ENCODE peak calls at places on chromosomes 1 and 21, in five cellular contexts. L is fibroblast of pulmonary artery, S is pancreas, K is IMR-90, B is AG04450. O is an unnamed sample.

GRCh38 chr1:167964646-167965045 is 27.8 kb upstream of the MPC2 start:
- DNase-seq in L (peak; percentile 26), S (no peak), K (no peak), B (no peak), O (no peak)

GRCh38 chr1:206556748-206557635 is 49.7 kb downstream of the RASSF5 start:
- DNase-seq in L (peak; percentile 31), S (peak; percentile 84), K (peak; percentile 38), B (no peak), O (no peak)

GRCh38 chr1:215606564-215607168 is 39.6 kb downstream of the KCTD3 start:
- DNase-seq in L (peak; percentile 42), S (no peak), K (peak; percentile 42), B (no peak), O (peak; percentile 47)

GRCh38 chr1:56411484-56412180 is 167.7 kb downstream of the PLPP3 start:
- DNase-seq in L (peak; percentile 62), S (no peak), K (no peak), B (no peak), O (peak; percentile 21)

GRCh38 chr1:93015590-93015989 is 54.3 kb upstream of the DIPK1A start:
- DNase-seq in L (peak; percentile 43), S (no peak), K (peak; percentile 54), B (no peak), O (peak; percentile 65)

GRCh38 chr1:228092342-228093049 is 10.0 kb downstream of the ARF1 start:
- DNase-seq in L (no peak), S (peak; percentile 41), K (no peak), B (no peak), O (no peak)

GRCh38 chr1:166489670-166490436 is 323.1 kb upstream of the FAM78B start:
- DNase-seq in L (no peak), S (no peak), K (no peak), B (no peak), O (peak; percentile 58)

GRCh38 chr1:45329445-45329844 is 2.8 kb downstream of the HPDL start:
- DNase-seq in L (no peak), S (no peak), K (no peak), B (no peak), O (no peak)

GRCh38 chr1:95953005-95953404 is 719.0 kb downstream of the RWDD3 start:
- DNase-seq in L (peak; percentile 23), S (no peak), K (peak; percentile 1), B (no peak), O (peak; percentile 31)

GRCh38 chr1:24705260-24706073 is 39.8 kb upstream of the CLIC4 start:
- DNase-seq in L (peak; percentile 99), S (peak; percentile 74), K (peak; percentile 87), B (peak; percentile 87), O (peak; percentile 92)

GRCh38 chr1:24389231-24389678 is 24.3 kb downstream of the STPG1 start:
- DNase-seq in L (no peak), S (no peak), K (no peak), B (no peak), O (no peak)

GRCh38 chr1:22328331-22329170 is 123.1 kb upstream of the ZBTB40 start:
- DNase-seq in L (no peak), S (peak; percentile 32), K (no peak), B (no peak), O (no peak)

GRCh38 chr1:219085988-219086387 is 87.7 kb upstream of the LYPLAL1 start:
- DNase-seq in L (peak; percentile 66), S (no peak), K (peak; percentile 60), B (no peak), O (peak; percentile 71)

GRCh38 chr1:110174961-110175360 is 24.7 kb downstream of the SLC6A17 start:
- DNase-seq in L (no peak), S (no peak), K (peak; percentile 18), B (no peak), O (no peak)

GRCh38 chr1:115706774-115707425 is 61.6 kb downstream of the CASQ2 start:
- DNase-seq in L (peak; percentile 77), S (no peak), K (peak; percentile 63), B (peak; percentile 26), O (peak; percentile 62)

GRCh38 chr1:21296509-21297354 is 6.5 kb upstream of the ECE1 start:
- DNase-seq in L (no peak), S (no peak), K (no peak), B (no peak), O (no peak)

GRCh38 chr1:115665319-115665718 is 23.5 kb downstream of the VANGL1 start:
- DNase-seq in L (no peak), S (no peak), K (no peak), B (no peak), O (no peak)

GRCh38 chr1:236063551-236063918 is 1.4 kb downstream of the NID1 start:
- DNase-seq in L (no peak), S (no peak), K (no peak), B (no peak), O (no peak)

GRCh38 chr1:62356257-62356835 is 37.1 kb upstream of the KANK4 start:
- DNase-seq in L (peak; percentile 43), S (no peak), K (peak; percentile 70), B (peak; percentile 26), O (peak; percentile 87)

GRCh38 chr1:184790642-184791041 is 36.0 kb upstream of the EDEM3 start:
- DNase-seq in L (no peak), S (no peak), K (no peak), B (no peak), O (peak; percentile 36)

GRCh38 chr1:58571616-58572015 is 5.4 kb downstream of the TACSTD2 start:
- DNase-seq in L (no peak), S (no peak), K (no peak), B (no peak), O (no peak)

GRCh38 chr1:164774819-164775654 is 216.1 kb downstream of the PBX1 start:
- DNase-seq in L (no peak), S (no peak), K (no peak), B (no peak), O (no peak)

GRCh38 chr1:180170569-180170968 is 15.9 kb downstream of the QSOX1 start:
- DNase-seq in L (no peak), S (no peak), K (no peak), B (no peak), O (no peak)

GRCh38 chr21:45041351-45041805 is 33.0 kb upstream of the ADARB1 start:
- DNase-seq in L (peak; percentile 85), S (no peak), K (peak; percentile 78), B (no peak), O (peak; percentile 81)

GRCh38 chr21:34992736-34993135 is 56.4 kb downstream of the RUNX1 start:
- DNase-seq in L (peak; percentile 60), S (no peak), K (peak; percentile 73), B (no peak), O (peak; percentile 40)

DNA sequence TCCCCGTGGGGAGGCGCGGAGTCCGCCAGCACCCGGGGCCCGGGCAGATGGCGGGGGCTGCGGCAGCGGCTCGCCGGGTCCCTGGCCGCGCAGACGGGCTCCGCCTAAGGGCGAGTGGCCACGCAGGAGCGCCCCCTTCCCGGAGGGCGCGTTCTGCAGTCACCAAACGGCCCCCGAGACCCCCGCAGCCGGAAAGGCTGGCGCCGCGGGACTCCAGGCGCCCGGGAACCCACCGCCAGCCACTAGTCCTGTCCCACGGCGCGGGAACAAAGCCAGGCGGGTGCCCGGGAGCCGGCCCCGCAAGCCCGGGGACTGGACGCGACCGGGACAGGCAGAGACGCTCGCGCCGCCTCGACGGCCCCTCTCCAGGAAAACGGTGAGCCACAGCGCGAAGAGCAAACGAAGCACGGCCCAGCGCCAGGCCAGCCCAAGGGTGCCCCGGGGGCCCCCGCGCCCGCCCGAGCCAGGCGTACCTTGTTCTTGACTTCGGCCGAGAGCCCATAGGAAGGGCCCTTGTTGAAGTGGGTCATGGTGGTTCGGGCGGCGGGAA is 470 bp downstream of the CNN3 start:
- DNase-seq in L (peak; percentile 64), S (peak; percentile 85), K (peak; percentile 53), B (no peak), O (peak; percentile 43)
- H3K4me3 ChIP-seq in L (peak overlapping the region; percentile 93), S (peak overlapping the region; percentile 74), K (peak overlapping the region; percentile 63), B (peak overlapping the region; percentile 87), O (peak overlapping the region; percentile 94)

GRCh38 chr1:226937940-226938725 is 2.0 kb upstream of the COQ8A start:
- DNase-seq in L (no peak), S (no peak), K (no peak), B (no peak), O (no peak)
- H3K4me3 ChIP-seq in L (no peak overlapping the region), S (no peak overlapping the region), K (no peak overlapping the region), B (no peak overlapping the region), O (no peak overlapping the region)

GRCh38 chr1:153534933-153535663 is 693 bp downstream of the S100A6 start:
- DNase-seq in L (no peak), S (no peak), K (no peak), B (no peak), O (peak; percentile 59)

GRCh38 chr1:153532769-153533599 is 2.8 kb downstream of the S100A6 start:
- DNase-seq in L (peak; percentile 83), S (peak; percentile 88), K (peak; percentile 84), B (peak; percentile 52), O (peak; percentile 90)

GRCh38 chr1:153533689-153534201 is 2.0 kb downstream of the S100A6 start:
- DNase-seq in L (peak; percentile 81), S (no peak), K (peak; percentile 93), B (peak; percentile 51), O (peak; percentile 96)

GRCh38 chr1:153535664-153536585 is at the start of gene S100A6:
- DNase-seq in L (peak; percentile 84), S (peak; percentile 71), K (peak; percentile 89), B (peak; percentile 76), O (peak; percentile 93)

GRCh38 chr1:153534226-153534932 is 1.4 kb downstream of the S100A6 start:
- DNase-seq in L (no peak), S (no peak), K (peak; percentile 50), B (no peak), O (peak; percentile 74)
- H3K4me3 ChIP-seq in L (peak overlapping the region; percentile 67), S (no peak overlapping the region), K (peak overlapping the region; percentile 82), B (peak overlapping the region; percentile 98), O (peak overlapping the region; percentile 100)

GRCh38 chr21:32103361-32103760 is 175.5 kb downstream of the MIS18A start:
- DNase-seq in L (no peak), S (no peak), K (no peak), B (no peak), O (no peak)
- H3K4me3 ChIP-seq in L (no peak overlapping the region), S (no peak overlapping the region), K (no peak overlapping the region), B (no peak overlapping the region), O (no peak overlapping the region)

GRCh38 chr1:247862756-247863155 is 5.8 kb downstream of the TRIM58 start:
- DNase-seq in L (no peak), S (no peak), K (no peak), B (no peak), O (no peak)

GRCh38 chr1:247854899-247855545 is 2.0 kb upstream of the TRIM58 start:
- DNase-seq in L (no peak), S (no peak), K (no peak), B (no peak), O (no peak)

GRCh38 chr1:247857069-247857985 is at the start of gene TRIM58:
- DNase-seq in L (peak; percentile 1), S (peak; percentile 55), K (no peak), B (no peak), O (no peak)

GRCh38 chr1:247855911-247856310 is 1.1 kb upstream of the TRIM58 start:
- DNase-seq in L (no peak), S (no peak), K (no peak), B (no peak), O (no peak)

GRCh38 chr1:247857986-247858356 is 984 bp downstream of the TRIM58 start:
- DNase-seq in L (no peak), S (no peak), K (no peak), B (no peak), O (no peak)
- H3K4me3 ChIP-seq in L (peak overlapping the region; percentile 32), S (no peak overlapping the region), K (peak overlapping the region; percentile 86), B (no peak overlapping the region), O (peak overlapping the region; percentile 6)

GRCh38 chr1:178868700-178869099 is 2.2 kb downstream of the ANGPTL1 start:
- DNase-seq in L (no peak), S (no peak), K (no peak), B (no peak), O (peak; percentile 6)
- H3K4me3 ChIP-seq in L (peak overlapping the region; percentile 49), S (peak overlapping the region; percentile 20), K (no peak overlapping the region), B (no peak overlapping the region), O (peak overlapping the region; percentile 14)